ENCODE peak calls at places on chromosomes 16 and 17, in seven cellular contexts. One of them, this sample, is unnamed.

GRCh38 chr17:80034977-80035686 is 540 bp downstream of the TBC1D16 start:
- DNase-seq in tibial nerve: no peak
- DNase-seq in HCT116: no peak
- DNase-seq in fibroblast of lung: peak; percentile 42
- DNase-seq in PC-3: peak; percentile 31
- DNase-seq in cardiac muscle cell: peak; percentile 38
- DNase-seq in esophagus muscularis mucosa: no peak
- DNase-seq in this sample: peak; percentile 52

GRCh38 chr16:57089406-57089805 is 3.0 kb upstream of the CPNE2 start:
- DNase-seq in tibial nerve: no peak
- DNase-seq in HCT116: no peak
- DNase-seq in fibroblast of lung: no peak
- DNase-seq in PC-3: no peak
- DNase-seq in cardiac muscle cell: no peak
- DNase-seq in esophagus muscularis mucosa: no peak
- DNase-seq in this sample: no peak

GRCh38 chr16:78996806-78997205 is 603.7 kb downstream of the MAF start:
- DNase-seq in tibial nerve: no peak
- DNase-seq in HCT116: no peak
- DNase-seq in fibroblast of lung: no peak
- DNase-seq in PC-3: no peak
- DNase-seq in cardiac muscle cell: no peak
- DNase-seq in esophagus muscularis mucosa: no peak
- DNase-seq in this sample: no peak

GRCh38 chr16:6837722-6838121 is 494.9 kb upstream of the RBFOX1 start:
- DNase-seq in tibial nerve: no peak
- DNase-seq in HCT116: no peak
- DNase-seq in fibroblast of lung: no peak
- DNase-seq in PC-3: no peak
- DNase-seq in cardiac muscle cell: no peak
- DNase-seq in esophagus muscularis mucosa: no peak
- DNase-seq in this sample: no peak

GRCh38 chr16:53291757-53292392 is 142.4 kb upstream of the RBL2 start:
- DNase-seq in tibial nerve: no peak
- DNase-seq in HCT116: no peak
- DNase-seq in fibroblast of lung: peak; percentile 13
- DNase-seq in PC-3: peak; percentile 82
- DNase-seq in cardiac muscle cell: no peak
- DNase-seq in esophagus muscularis mucosa: no peak
- DNase-seq in this sample: no peak

GRCh38 chr16:61419771-61420170 is 616.5 kb downstream of the CDH8 start:
- DNase-seq in tibial nerve: no peak
- DNase-seq in HCT116: no peak
- DNase-seq in fibroblast of lung: no peak
- DNase-seq in PC-3: no peak
- DNase-seq in cardiac muscle cell: no peak
- DNase-seq in esophagus muscularis mucosa: no peak
- DNase-seq in this sample: no peak

GRCh38 chr17:78944956-78945355 is 19.8 kb upstream of the TIMP2 start:
- DNase-seq in tibial nerve: no peak
- DNase-seq in HCT116: no peak
- DNase-seq in fibroblast of lung: no peak
- DNase-seq in PC-3: no peak
- DNase-seq in cardiac muscle cell: no peak
- DNase-seq in esophagus muscularis mucosa: no peak
- DNase-seq in this sample: no peak

GRCh38 chr17:16987830-16988601 is 16.1 kb upstream of the TNFRSF13B start:
- DNase-seq in tibial nerve: peak; percentile 50
- DNase-seq in HCT116: no peak
- DNase-seq in fibroblast of lung: peak; percentile 31
- DNase-seq in PC-3: peak; percentile 77
- DNase-seq in cardiac muscle cell: peak; percentile 75
- DNase-seq in esophagus muscularis mucosa: peak; percentile 95
- DNase-seq in this sample: peak; percentile 35

GRCh38 chr16:2783581-2784375 is 3.6 kb downstream of the PRSS33 start:
- DNase-seq in tibial nerve: no peak
- DNase-seq in HCT116: no peak
- DNase-seq in fibroblast of lung: no peak
- DNase-seq in PC-3: no peak
- DNase-seq in cardiac muscle cell: no peak
- DNase-seq in esophagus muscularis mucosa: no peak
- DNase-seq in this sample: no peak

GRCh38 chr16:31386157-31386984 is 6.8 kb upstream of the ITGAD start:
- DNase-seq in tibial nerve: no peak
- DNase-seq in HCT116: peak; percentile 54
- DNase-seq in fibroblast of lung: no peak
- DNase-seq in PC-3: peak; percentile 73
- DNase-seq in cardiac muscle cell: peak; percentile 56
- DNase-seq in esophagus muscularis mucosa: no peak
- DNase-seq in this sample: no peak

GRCh38 chr16:27303256-27304100 is 10.3 kb upstream of the IL4R start:
- DNase-seq in tibial nerve: no peak
- DNase-seq in HCT116: no peak
- DNase-seq in fibroblast of lung: no peak
- DNase-seq in PC-3: no peak
- DNase-seq in cardiac muscle cell: no peak
- DNase-seq in esophagus muscularis mucosa: no peak
- DNase-seq in this sample: no peak

GRCh38 chr17:8046306-8046928 is 7.6 kb downstream of the ALOX15B start:
- DNase-seq in tibial nerve: no peak
- DNase-seq in HCT116: no peak
- DNase-seq in fibroblast of lung: no peak
- DNase-seq in PC-3: no peak
- DNase-seq in cardiac muscle cell: no peak
- DNase-seq in esophagus muscularis mucosa: no peak
- DNase-seq in this sample: no peak

GRCh38 chr17:76833747-76834146 is 34.5 kb upstream of the MGAT5B start:
- DNase-seq in tibial nerve: no peak
- DNase-seq in HCT116: no peak
- DNase-seq in fibroblast of lung: no peak
- DNase-seq in PC-3: no peak
- DNase-seq in cardiac muscle cell: no peak
- DNase-seq in esophagus muscularis mucosa: no peak
- DNase-seq in this sample: no peak
- H3K27ac ChIP-seq in tibial nerve: no peak overlapping the region
- H3K27ac ChIP-seq in HCT116: no peak overlapping the region
- H3K27ac ChIP-seq in fibroblast of lung: no peak overlapping the region
- H3K27ac ChIP-seq in PC-3: no peak overlapping the region
- H3K27ac ChIP-seq in cardiac muscle cell: no peak overlapping the region
- H3K27ac ChIP-seq in esophagus muscularis mucosa: no peak overlapping the region
- H3K27ac ChIP-seq in this sample: no peak overlapping the region

GRCh38 chr16:81583893-81584705 is 139.5 kb downstream of the CMIP start:
- DNase-seq in tibial nerve: no peak
- DNase-seq in HCT116: peak; percentile 74
- DNase-seq in fibroblast of lung: peak; percentile 77
- DNase-seq in PC-3: peak; percentile 80
- DNase-seq in cardiac muscle cell: no peak
- DNase-seq in esophagus muscularis mucosa: no peak
- DNase-seq in this sample: no peak
- H3K27ac ChIP-seq in tibial nerve: no peak overlapping the region
- H3K27ac ChIP-seq in HCT116: peak overlapping the region; percentile 69
- H3K27ac ChIP-seq in fibroblast of lung: peak overlapping the region; percentile 31
- H3K27ac ChIP-seq in PC-3: peak overlapping the region; percentile 95
- H3K27ac ChIP-seq in cardiac muscle cell: no peak overlapping the region
- H3K27ac ChIP-seq in esophagus muscularis mucosa: no peak overlapping the region
- H3K27ac ChIP-seq in this sample: no peak overlapping the region

GRCh38 chr17:49809056-49809455 is 20.6 kb downstream of the KAT7 start:
- DNase-seq in tibial nerve: no peak
- DNase-seq in HCT116: no peak
- DNase-seq in fibroblast of lung: no peak
- DNase-seq in PC-3: peak; percentile 31
- DNase-seq in cardiac muscle cell: no peak
- DNase-seq in esophagus muscularis mucosa: no peak
- DNase-seq in this sample: no peak
- H3K27ac ChIP-seq in tibial nerve: no peak overlapping the region
- H3K27ac ChIP-seq in HCT116: no peak overlapping the region
- H3K27ac ChIP-seq in fibroblast of lung: no peak overlapping the region
- H3K27ac ChIP-seq in PC-3: no peak overlapping the region
- H3K27ac ChIP-seq in cardiac muscle cell: no peak overlapping the region
- H3K27ac ChIP-seq in esophagus muscularis mucosa: no peak overlapping the region
- H3K27ac ChIP-seq in this sample: no peak overlapping the region

DNA sequence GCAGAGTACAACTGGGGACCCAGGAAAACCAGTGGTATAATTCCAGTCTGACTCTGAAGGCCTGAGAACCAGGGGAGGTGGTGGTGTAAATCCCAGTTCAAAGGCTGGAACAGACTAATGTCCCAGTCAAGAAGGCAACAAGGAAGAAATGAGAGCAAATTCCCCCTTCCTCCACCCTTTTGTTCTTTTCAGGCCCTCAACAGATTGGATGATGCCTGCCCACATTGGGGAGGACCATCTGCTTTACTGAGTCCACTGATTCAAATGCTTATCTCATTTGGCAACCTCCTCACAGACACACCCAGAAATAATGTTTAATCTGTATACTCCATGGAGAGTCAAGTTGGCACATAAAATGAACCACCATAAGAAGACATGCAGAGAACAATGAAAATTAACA is 61.8 kb upstream of the CRYM start:
- DNase-seq in tibial nerve: no peak
- DNase-seq in HCT116: no peak
- DNase-seq in fibroblast of lung: no peak
- DNase-seq in PC-3: no peak
- DNase-seq in cardiac muscle cell: no peak
- DNase-seq in esophagus muscularis mucosa: no peak
- DNase-seq in this sample: no peak
- H3K27ac ChIP-seq in tibial nerve: no peak overlapping the region
- H3K27ac ChIP-seq in HCT116: no peak overlapping the region
- H3K27ac ChIP-seq in fibroblast of lung: no peak overlapping the region
- H3K27ac ChIP-seq in PC-3: no peak overlapping the region
- H3K27ac ChIP-seq in cardiac muscle cell: no peak overlapping the region
- H3K27ac ChIP-seq in esophagus muscularis mucosa: no peak overlapping the region
- H3K27ac ChIP-seq in this sample: no peak overlapping the region

DNA sequence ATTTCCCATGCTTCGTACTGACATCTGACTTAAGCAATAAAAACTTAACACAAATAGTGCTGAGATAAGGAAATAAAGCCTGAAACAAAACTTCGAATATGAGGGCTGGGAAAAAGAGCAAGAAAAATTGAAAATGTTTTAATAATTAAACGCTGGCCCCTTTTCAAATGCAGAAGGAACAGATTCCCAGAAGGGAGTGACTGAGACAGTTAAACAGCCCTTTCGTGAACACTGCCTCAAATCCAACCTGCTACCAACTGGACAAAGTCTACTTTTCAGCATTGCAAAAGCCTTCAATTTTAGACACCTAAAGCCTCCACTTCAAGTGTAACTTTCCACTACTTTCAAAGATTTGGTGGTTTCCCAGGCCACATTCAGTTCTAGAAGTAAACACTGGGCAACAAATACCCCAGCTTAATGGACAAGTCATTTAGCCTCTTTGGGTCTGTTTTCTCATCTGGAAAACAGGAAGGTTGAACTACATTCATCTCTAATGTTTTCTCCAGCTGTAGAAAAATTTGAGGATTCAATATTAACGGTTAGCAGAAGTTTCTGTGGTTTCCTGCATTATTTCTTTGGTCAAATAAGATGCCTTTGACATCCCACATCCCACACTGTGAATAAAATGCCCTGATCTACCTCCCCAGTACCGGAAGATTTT is 11.8 kb downstream of the RFFL start:
- DNase-seq in tibial nerve: no peak
- DNase-seq in HCT116: no peak
- DNase-seq in fibroblast of lung: no peak
- DNase-seq in PC-3: no peak
- DNase-seq in cardiac muscle cell: no peak
- DNase-seq in esophagus muscularis mucosa: no peak
- DNase-seq in this sample: no peak
- H3K27ac ChIP-seq in tibial nerve: no peak overlapping the region
- H3K27ac ChIP-seq in HCT116: no peak overlapping the region
- H3K27ac ChIP-seq in fibroblast of lung: no peak overlapping the region
- H3K27ac ChIP-seq in PC-3: no peak overlapping the region
- H3K27ac ChIP-seq in cardiac muscle cell: no peak overlapping the region
- H3K27ac ChIP-seq in esophagus muscularis mucosa: peak overlapping the region; percentile 11
- H3K27ac ChIP-seq in this sample: peak overlapping the region; percentile 60

DNA sequence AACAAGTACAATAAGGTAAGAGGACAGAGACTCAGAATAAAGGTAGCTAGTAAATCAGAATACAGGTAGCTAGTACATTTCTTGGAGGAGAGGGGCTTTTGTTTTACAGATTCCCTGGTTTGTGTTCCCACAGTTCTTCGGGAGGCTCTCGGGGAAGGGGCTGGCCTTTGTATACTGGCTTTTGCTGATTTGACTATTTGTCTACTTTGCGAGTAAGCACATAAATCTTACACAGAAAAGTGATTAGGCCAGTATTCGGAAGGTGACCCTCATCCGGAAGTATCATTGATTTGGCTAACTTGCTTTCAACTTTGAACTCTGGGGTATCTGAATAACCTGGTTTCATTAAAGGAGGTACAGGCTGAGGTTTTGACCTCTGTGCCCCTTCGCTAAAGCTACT is 21.4 kb upstream of the SNTB2 start:
- DNase-seq in tibial nerve: no peak
- DNase-seq in HCT116: no peak
- DNase-seq in fibroblast of lung: no peak
- DNase-seq in PC-3: no peak
- DNase-seq in cardiac muscle cell: no peak
- DNase-seq in esophagus muscularis mucosa: no peak
- DNase-seq in this sample: no peak
- H3K27ac ChIP-seq in tibial nerve: no peak overlapping the region
- H3K27ac ChIP-seq in HCT116: no peak overlapping the region
- H3K27ac ChIP-seq in fibroblast of lung: peak overlapping the region; percentile 51
- H3K27ac ChIP-seq in PC-3: peak overlapping the region; percentile 99
- H3K27ac ChIP-seq in cardiac muscle cell: peak overlapping the region; percentile 64
- H3K27ac ChIP-seq in esophagus muscularis mucosa: peak overlapping the region; percentile 3
- H3K27ac ChIP-seq in this sample: no peak overlapping the region

GRCh38 chr17:57489321-57489720 is 233.0 kb downstream of the MSI2 start:
- DNase-seq in tibial nerve: no peak
- DNase-seq in HCT116: no peak
- DNase-seq in fibroblast of lung: no peak
- DNase-seq in PC-3: no peak
- DNase-seq in cardiac muscle cell: no peak
- DNase-seq in esophagus muscularis mucosa: no peak
- DNase-seq in this sample: no peak

GRCh38 chr17:57490446-57490845 is 234.1 kb downstream of the MSI2 start:
- DNase-seq in tibial nerve: no peak
- DNase-seq in HCT116: no peak
- DNase-seq in fibroblast of lung: no peak
- DNase-seq in PC-3: no peak
- DNase-seq in cardiac muscle cell: no peak
- DNase-seq in esophagus muscularis mucosa: no peak
- DNase-seq in this sample: no peak

GRCh38 chr17:57486978-57487377 is 230.7 kb downstream of the MSI2 start:
- DNase-seq in tibial nerve: no peak
- DNase-seq in HCT116: no peak
- DNase-seq in fibroblast of lung: no peak
- DNase-seq in PC-3: no peak
- DNase-seq in cardiac muscle cell: no peak
- DNase-seq in esophagus muscularis mucosa: no peak
- DNase-seq in this sample: no peak

GRCh38 chr17:57487552-57487951 is 231.2 kb downstream of the MSI2 start:
- DNase-seq in tibial nerve: no peak
- DNase-seq in HCT116: no peak
- DNase-seq in fibroblast of lung: no peak
- DNase-seq in PC-3: no peak
- DNase-seq in cardiac muscle cell: no peak
- DNase-seq in esophagus muscularis mucosa: no peak
- DNase-seq in this sample: no peak

GRCh38 chr17:57488856-57489255 is 232.5 kb downstream of the MSI2 start:
- DNase-seq in tibial nerve: no peak
- DNase-seq in HCT116: no peak
- DNase-seq in fibroblast of lung: no peak
- DNase-seq in PC-3: no peak
- DNase-seq in cardiac muscle cell: no peak
- DNase-seq in esophagus muscularis mucosa: no peak
- DNase-seq in this sample: no peak
- H3K27ac ChIP-seq in tibial nerve: no peak overlapping the region
- H3K27ac ChIP-seq in HCT116: no peak overlapping the region
- H3K27ac ChIP-seq in fibroblast of lung: no peak overlapping the region
- H3K27ac ChIP-seq in PC-3: no peak overlapping the region
- H3K27ac ChIP-seq in cardiac muscle cell: no peak overlapping the region
- H3K27ac ChIP-seq in esophagus muscularis mucosa: no peak overlapping the region
- H3K27ac ChIP-seq in this sample: no peak overlapping the region

This sample was measured in CD4-positive, alpha-beta memory T cell.